ENCODE peak calls at places on chromosomes 1 and 21, in four cellular contexts. B is AG04450, T is GM10248, Q is GM06990. R is an unnamed sample.

GRCh38 chr1:193199940-193200339 is 13.5 kb upstream of the B3GALT2 start:
- DNase-seq in Q (no peak), T (no peak), B (no peak), R (no peak)

GRCh38 chr1:40868051-40868723 is 6.0 kb upstream of the CITED4 start:
- DNase-seq in Q (no peak), T (no peak), B (no peak), R (no peak)

GRCh38 chr1:192831706-192832355 is 23.0 kb downstream of the RGS2 start:
- DNase-seq in Q (no peak), T (no peak), B (no peak), R (no peak)

GRCh38 chr1:118144777-118145176 is 40.3 kb downstream of the SPAG17 start:
- DNase-seq in T (no peak), Q (no peak), B (no peak), R (no peak)

GRCh38 chr1:180916012-180916770 is 3.5 kb downstream of the KIAA1614 start:
- DNase-seq in Q (no peak), T (no peak), B (no peak), R (no peak)

GRCh38 chr21:42352433-42353095 is 1.8 kb upstream of the TFF2 start:
- DNase-seq in T (no peak), B (no peak), Q (no peak), R (no peak)

GRCh38 chr1:21308847-21309652 is 18.8 kb upstream of the ECE1 start:
- DNase-seq in T (no peak), B (no peak), Q (no peak), R (no peak)

GRCh38 chr1:62435231-62436038 is 1.4 kb upstream of the USP1 start:
- DNase-seq in B (no peak), Q (no peak), T (no peak), R (no peak)

GRCh38 chr21:39502631-39503030 is 50.9 kb downstream of the SH3BGR start:
- DNase-seq in T (no peak), Q (no peak), B (no peak), R (no peak)

GRCh38 chr1:21028520-21029145 is 148.1 kb downstream of the EIF4G3 start:
- DNase-seq in T (no peak), Q (no peak), B (no peak), R (no peak)

GRCh38 chr1:54547601-54548388 is at the start of gene ACOT11:
- DNase-seq in Q (no peak), B (no peak), T (no peak), R (peak)

GRCh38 chr1:71270394-71270793 is 189.6 kb upstream of the ZRANB2 start:
- DNase-seq in T (no peak), Q (no peak), B (no peak), R (no peak)

GRCh38 chr1:154846921-154847442 is 23.1 kb downstream of the KCNN3 start:
- DNase-seq in Q (no peak), T (no peak), B (no peak), R (no peak)

GRCh38 chr1:81369814-81370213 is 430.9 kb upstream of the ADGRL2 start:
- DNase-seq in B (no peak), Q (no peak), T (no peak), R (no peak)

GRCh38 chr1:193346085-193346484 is 159.7 kb upstream of the B3GALT2 start:
- DNase-seq in T (no peak), B (no peak), Q (no peak), R (no peak)

GRCh38 chr1:81126989-81127571 is 673.7 kb upstream of the ADGRL2 start:
- DNase-seq in Q (no peak), T (no peak), B (no peak), R (no peak)

GRCh38 chr1:42943166-42943565 is 15.5 kb downstream of the SLC2A1 start:
- DNase-seq in B (no peak), T (no peak), Q (no peak), R (no peak)

GRCh38 chr21:46219591-46220239 is 8.9 kb downstream of the LSS start:
- DNase-seq in Q (no peak), B (no peak), T (no peak), R (no peak)

GRCh38 chr1:172394167-172394751 is 26.2 kb upstream of the C1orf105 start:
- DNase-seq in Q (peak), B (no peak), T (peak), R (peak)

GRCh38 chr1:39639333-39640130 is at the start of gene HEYL:
- DNase-seq in Q (peak), B (no peak), T (peak), R (peak)

GRCh38 chr21:37800122-37800455 is 116.2 kb downstream of the KCNJ6 start:
- DNase-seq in T (no peak), Q (no peak), B (no peak), R (no peak)

GRCh38 chr1:33042836-33043235 is 6.2 kb upstream of the AK2 start:
- DNase-seq in T (no peak), B (no peak), Q (no peak), R (no peak)

GRCh38 chr1:237043846-237044636 is 2.1 kb downstream of the RYR2 start:
- DNase-seq in Q (no peak), T (no peak), B (no peak), R (no peak)

GRCh38 chr1:12078938-12079861 is 16.1 kb downstream of the TNFRSF8 start:
- DNase-seq in T (peak), B (peak), Q (peak), R (peak)

GRCh38 chr1:17098440-17099317 is 20.6 kb downstream of the PADI2 start:
- DNase-seq in B (no peak), T (no peak), Q (no peak), R (no peak)

GRCh38 chr21:25997788-25998611 is 172.6 kb downstream of the APP start:
- DNase-seq in T (no peak), Q (no peak), B (no peak), R (no peak)

GRCh38 chr1:43969746-43970466 is at the start of gene DPH2:
- DNase-seq in T (peak), Q (peak), B (peak), R (peak)
- TF ChIP-seq CTCF in T (no peak), Q (peak), B (no peak), R (no peak)

DNA sequence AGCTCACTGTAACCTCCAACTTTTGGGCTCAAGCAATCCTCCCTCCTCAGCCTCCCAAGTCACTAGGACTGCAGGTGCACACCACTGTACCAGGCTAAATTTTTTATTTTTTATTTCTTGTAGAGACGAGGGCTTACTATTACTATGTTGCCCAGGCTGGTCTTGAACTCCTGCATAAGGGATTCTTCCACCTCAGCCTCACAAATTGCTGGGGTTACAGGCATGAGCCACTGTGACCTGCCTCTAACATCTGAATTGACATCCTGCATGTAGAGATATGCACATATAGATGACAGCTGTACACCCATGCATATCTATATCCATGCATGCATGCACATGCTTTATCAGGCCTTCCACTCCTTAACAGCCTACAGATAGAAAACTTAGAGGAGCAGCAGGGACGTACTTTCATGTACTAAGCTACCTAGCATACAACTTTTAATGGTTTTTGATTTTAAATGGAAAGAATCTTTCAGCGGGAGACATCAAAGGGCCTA is 740.9 kb upstream of the TPTE start:
- DNase-seq in B (no peak), Q (no peak), T (no peak), R (no peak)
- TF ChIP-seq CTCF in B (no peak), Q (no peak), T (no peak), R (no peak)

DNA sequence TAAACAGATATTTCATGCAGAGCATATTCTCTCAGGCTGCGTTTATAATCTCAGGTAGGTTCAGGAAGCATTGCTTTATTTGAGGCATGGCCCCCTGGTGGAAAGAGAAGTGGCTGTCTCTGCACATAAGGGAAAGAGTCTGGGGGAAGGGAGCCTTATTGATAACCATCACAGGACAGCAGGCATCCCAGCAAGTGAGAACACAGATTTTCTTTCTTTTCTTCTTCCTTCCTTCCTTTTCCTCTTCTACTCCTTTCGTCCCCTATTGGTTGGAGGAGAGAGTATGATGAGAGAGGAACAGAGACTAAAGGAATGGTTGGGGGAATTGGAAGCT is 21.9 kb downstream of the TSNAX start:
- DNase-seq in B (no peak), Q (no peak), T (peak), R (peak)
- TF ChIP-seq CTCF in B (peak), Q (peak), T (peak), R (peak)

DNA sequence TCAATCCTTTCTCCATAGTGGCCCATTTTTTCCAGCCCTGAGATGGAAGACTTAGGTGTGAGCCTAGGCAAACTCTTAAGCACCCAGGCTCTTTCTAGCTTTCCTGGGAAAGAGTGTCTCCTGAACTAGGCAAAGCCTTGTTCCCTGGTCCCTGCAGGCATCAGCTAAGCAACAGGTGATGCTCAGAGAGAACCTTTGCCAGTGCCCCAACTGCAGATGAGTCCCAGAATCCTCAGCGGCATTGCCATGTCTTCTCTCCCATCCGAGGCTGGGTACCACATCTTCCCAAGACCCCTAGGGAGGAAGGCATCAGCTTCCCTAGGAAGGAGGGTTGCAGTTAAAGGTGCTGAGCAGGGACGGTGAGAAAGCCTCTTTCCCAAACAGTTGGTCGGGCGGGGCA is 8.2 kb upstream of the VSIG8 start:
- DNase-seq in T (no peak), B (no peak), Q (no peak), R (no peak)
- TF ChIP-seq CTCF in T (no peak), B (no peak), Q (no peak), R (no peak)

DNA sequence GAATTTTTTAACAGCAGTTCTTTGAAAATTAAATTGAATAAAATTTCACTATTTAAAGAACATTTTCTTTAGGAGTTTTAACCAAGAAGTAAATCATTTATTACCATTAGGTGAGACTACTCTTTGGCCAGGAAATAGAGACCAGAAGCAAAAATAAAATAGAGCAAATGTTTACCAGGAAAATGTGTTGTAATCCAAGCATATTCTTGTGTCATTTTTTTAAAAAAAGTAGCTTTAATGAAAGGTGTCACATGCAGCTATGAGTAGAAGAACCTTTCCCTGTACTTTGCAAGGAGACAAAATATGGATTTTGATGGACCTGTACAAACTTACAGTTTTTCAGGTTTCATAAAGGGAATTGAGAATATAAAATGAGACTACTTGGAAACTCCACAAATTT is 140.8 kb downstream of the NFIA start:
- DNase-seq in T (no peak), B (no peak), Q (no peak), R (no peak)
- TF ChIP-seq CTCF in T (no peak), B (no peak), Q (no peak), R (no peak)

GRCh38 chr21:35020902-35021301 is 28.2 kb downstream of the RUNX1 start:
- DNase-seq in B (no peak), T (no peak), Q (no peak), R (no peak)
- TF ChIP-seq CTCF in B (no peak), T (no peak), Q (no peak), R (no peak)

GRCh38 chr1:13764933-13765332 is 64.9 kb downstream of the PRDM2 start:
- DNase-seq in B (no peak), T (no peak), Q (no peak), R (no peak)

GRCh38 chr1:13762642-13763041 is 62.7 kb downstream of the PRDM2 start:
- DNase-seq in T (no peak), B (no peak), Q (no peak), R (no peak)

GRCh38 chr1:13763264-13763663 is 63.3 kb downstream of the PRDM2 start:
- DNase-seq in Q (no peak), B (no peak), T (no peak), R (no peak)

GRCh38 chr1:13763991-13764390 is 64.0 kb downstream of the PRDM2 start:
- DNase-seq in Q (no peak), B (no peak), T (no peak), R (no peak)

GRCh38 chr1:13764533-13764932 is 64.5 kb downstream of the PRDM2 start:
- DNase-seq in Q (no peak), B (no peak), T (no peak), R (no peak)
- TF ChIP-seq CTCF in Q (no peak), B (peak), T (no peak), R (no peak)

DNA sequence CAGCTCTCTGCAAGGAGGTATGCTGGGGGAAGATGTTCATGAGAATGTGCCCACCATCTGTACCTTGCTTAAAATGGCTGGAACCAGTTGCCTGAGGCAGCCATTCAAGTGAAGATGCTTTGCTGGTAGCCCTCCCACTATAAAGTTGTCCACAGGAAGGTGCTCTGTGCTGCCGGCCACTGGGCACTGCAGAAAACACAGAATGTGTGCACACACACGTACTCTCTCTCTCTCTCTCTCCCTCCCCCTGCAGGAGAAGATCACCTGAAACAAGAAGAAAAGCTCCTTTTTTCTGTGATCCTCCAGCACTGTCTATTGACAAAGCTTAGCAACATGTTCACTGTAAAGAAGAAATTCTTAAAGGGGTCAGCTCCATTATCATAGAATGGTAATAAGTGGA is 134.8 kb downstream of the PIGK start:
- DNase-seq in T (no peak), Q (no peak), B (no peak), R (no peak)
- TF ChIP-seq CTCF in T (no peak), Q (no peak), B (no peak), R (no peak)

GRCh38 chr1:7389201-7389785 is 381.8 kb upstream of the VAMP3 start:
- DNase-seq in T (no peak), Q (no peak), B (no peak), R (no peak)
- TF ChIP-seq CTCF in T (no peak), Q (no peak), B (peak), R (no peak)

GRCh38 chr1:60132985-60133673 is 59.6 kb upstream of the C1orf87 start:
- DNase-seq in T (no peak), B (peak), Q (no peak), R (no peak)
- TF ChIP-seq CTCF in T (no peak), B (no peak), Q (no peak), R (no peak)